ENCODE peak calls at places on chromosomes 4 and X, in four cellular contexts. W, X, J and A are unnamed samples.
A peak's percentile ranks its signal among the peaks of the same experiment; 100 is the strongest.

GRCh38 chrX:7170903-7171302 is 22.9 kb upstream of the PUDP start:
- DNase-seq in W (no peak), X (no peak), J (peak; percentile 25), A (no peak)

GRCh38 chrX:48761674-48762471 is at the start of gene GLOD5:
- DNase-seq in W (peak; percentile 30), X (no peak), J (no peak), A (no peak)

GRCh38 chr4:99022566-99022965 is 27.0 kb downstream of the METAP1 start:
- DNase-seq in W (no peak), X (no peak), J (no peak), A (no peak)

GRCh38 chr4:158824425-158825274 is 55.8 kb downstream of the FNIP2 start:
- DNase-seq in W (no peak), X (no peak), J (no peak), A (no peak)

GRCh38 chr4:2436301-2436700 is 17.5 kb downstream of the CFAP99 start:
- DNase-seq in W (no peak), X (peak; percentile 42), J (peak; percentile 23), A (no peak)

GRCh38 chrX:78979789-78980464 is 34.7 kb downstream of the P2RY10 start:
- DNase-seq in W (no peak), X (no peak), J (peak; percentile 26), A (no peak)

GRCh38 chr4:145179201-145179860 is 1.1 kb downstream of the OTUD4 start:
- DNase-seq in W (peak; percentile 2), X (peak; percentile 82), J (peak; percentile 74), A (peak; percentile 80)

GRCh38 chr4:137267024-137267423 is 265.3 kb downstream of the PCDH18 start:
- DNase-seq in W (no peak), X (no peak), J (no peak), A (no peak)

GRCh38 chr4:3644849-3645627 is 112.8 kb upstream of the LRPAP1 start:
- DNase-seq in W (no peak), X (peak; percentile 90), J (no peak), A (no peak)

GRCh38 chrX:103779156-103779555 is 2.5 kb downstream of the PLP1 start:
- DNase-seq in W (no peak), X (no peak), J (no peak), A (no peak)

GRCh38 chr4:119731146-119731742 is 102.6 kb upstream of the PDE5A start:
- DNase-seq in W (no peak), X (no peak), J (no peak), A (no peak)

GRCh38 chr4:139912423-139912822 is 241.6 kb downstream of the MAML3 start:
- DNase-seq in W (no peak), X (no peak), J (no peak), A (no peak)

GRCh38 chr4:96352051-96352517 is 512.2 kb downstream of the PDHA2 start:
- DNase-seq in W (peak; percentile 2), X (no peak), J (peak; percentile 80), A (no peak)

GRCh38 chrX:21479695-21480280 is 105.6 kb downstream of the CNKSR2 start:
- DNase-seq in W (peak; percentile 4), X (no peak), J (peak; percentile 77), A (no peak)

GRCh38 chr4:183250831-183251230 is 69.2 kb downstream of the CLDN22 start:
- DNase-seq in W (no peak), X (no peak), J (no peak), A (no peak)

GRCh38 chr4:184617611-184618196 is 31.5 kb downstream of the CASP3 start:
- DNase-seq in W (no peak), X (no peak), J (peak; percentile 53), A (no peak)

GRCh38 chr4:137768881-137769280 is 236.6 kb upstream of the PCDH18 start:
- DNase-seq in W (no peak), X (no peak), J (no peak), A (no peak)

GRCh38 chrX:67545772-67546495 is 2.1 kb downstream of the AR start:
- DNase-seq in W (no peak), X (peak; percentile 62), J (no peak), A (peak; percentile 30)

GRCh38 chr4:4789462-4789861 is 70.0 kb upstream of the MSX1 start:
- DNase-seq in W (no peak), X (no peak), J (peak; percentile 20), A (no peak)

GRCh38 chr4:40515037-40515397 is 114.6 kb downstream of the RBM47 start:
- DNase-seq in W (no peak), X (no peak), J (peak; percentile 50), A (no peak)

GRCh38 chrX:56248492-56248891 is 16.3 kb downstream of the KLF8 start:
- DNase-seq in W (no peak), X (no peak), J (peak; percentile 67), A (peak; percentile 20)

GRCh38 chr4:177107288-177107901 is 202.3 kb upstream of the NEIL3 start:
- DNase-seq in W (no peak), X (no peak), J (no peak), A (no peak)

GRCh38 chr4:30719363-30720020 is 677 bp upstream of the PCDH7 start:
- DNase-seq in W (peak; percentile 36), X (peak; percentile 90), J (peak; percentile 47), A (peak; percentile 57)

GRCh38 chr4:147110968-147111367 is 165.3 kb upstream of the TTC29 start:
- DNase-seq in W (no peak), X (no peak), J (peak; percentile 31), A (no peak)

GRCh38 chr4:2469192-2469984 is 482 bp downstream of the RNF4 start:
- DNase-seq in W (no peak), X (no peak), J (peak; percentile 46), A (peak; percentile 34)

GRCh38 chr4:119692001-119692400 is 63.4 kb upstream of the PDE5A start:
- DNase-seq in W (no peak), X (no peak), J (no peak), A (no peak)

GRCh38 chrX:15158736-15159406 is 111.0 kb downstream of the ASB9 start:
- DNase-seq in W (no peak), X (no peak), J (no peak), A (no peak)

GRCh38 chr4:5143306-5143861 is 92.1 kb downstream of the STK32B start:
- DNase-seq in W (no peak), X (no peak), J (no peak), A (no peak)

GRCh38 chr4:45621926-45622325 is 501.9 kb downstream of the GABRG1 start:
- DNase-seq in W (no peak), X (no peak), J (no peak), A (no peak)

GRCh38 chr4:73870778-73871177 is 1.6 kb downstream of the CXCL1 start:
- DNase-seq in W (no peak), X (no peak), J (no peak), A (no peak)

GRCh38 chrX:50881028-50881427 is 29.5 kb upstream of the BMP15 start:
- DNase-seq in W (no peak), X (no peak), J (no peak), A (no peak)

GRCh38 chrX:96756491-96756890 is 71.8 kb downstream of the DIAPH2 start:
- DNase-seq in W (no peak), X (no peak), J (no peak), A (no peak)

GRCh38 chrX:130741584-130741983 is 161.4 kb downstream of the ENOX2 start:
- DNase-seq in W (no peak), X (no peak), J (no peak), A (no peak)

GRCh38 chrX:19672211-19672814 is 157.0 kb upstream of the MAP3K15 start:
- DNase-seq in W (no peak), X (no peak), J (no peak), A (no peak)

GRCh38 chr4:7498406-7499200 is 63.9 kb upstream of the PSAPL1 start:
- DNase-seq in W (no peak), X (no peak), J (no peak), A (no peak)

GRCh38 chr4:15598644-15599043 is 56.5 kb downstream of the FBXL5 start:
- DNase-seq in W (no peak), X (no peak), J (no peak), A (no peak)

GRCh38 chr4:72567036-72567435 is 2.0 kb downstream of the ADAMTS3 start:
- DNase-seq in W (no peak), X (no peak), J (peak; percentile 73), A (no peak)

GRCh38 chr4:181319629-181320028 is 923.6 kb upstream of the TENM3 start:
- DNase-seq in W (no peak), X (no peak), J (no peak), A (peak; percentile 17)

GRCh38 chr4:3387943-3388348 is 53.8 kb upstream of the HGFAC start:
- DNase-seq in W (no peak), X (peak; percentile 95), J (peak; percentile 48), A (peak; percentile 89)